ENCODE peak calls at places on chromosomes 2 and 18, in seven cellular contexts. E, V, Y, B, J, F and N are unnamed samples.
A peak's percentile ranks its signal among the peaks of the same experiment; 100 is the strongest.

GRCh38 chr2:205197468-205198129 is 484.7 kb upstream of the NRP2 start:
- DNase-seq in E (no peak), V (no peak), Y (no peak), B (no peak), J (no peak), F (no peak), N (no peak)

GRCh38 chr2:112765251-112765650 is 842 bp upstream of the CKAP2L start:
- DNase-seq in E (peak; percentile 37), V (no peak), Y (no peak), B (no peak), J (no peak), F (no peak), N (no peak)

GRCh38 chr2:253202-253638 is 10.6 kb downstream of the SH3YL1 start:
- DNase-seq in E (no peak), V (no peak), Y (no peak), B (no peak), J (no peak), F (no peak), N (no peak)

GRCh38 chr2:163453920-163454319 is 281.9 kb downstream of the FIGN start:
- DNase-seq in E (no peak), V (no peak), Y (no peak), B (no peak), J (no peak), F (no peak), N (no peak)

GRCh38 chr2:1854747-1855146 is 110.4 kb upstream of the PXDN start:
- DNase-seq in E (peak; percentile 9), V (no peak), Y (peak; percentile 9), B (peak; percentile 75), J (peak; percentile 90), F (peak; percentile 85), N (peak; percentile 77)

GRCh38 chr2:227143895-227144294 is 20.1 kb downstream of the COL4A4 start:
- DNase-seq in E (no peak), V (no peak), Y (no peak), B (no peak), J (no peak), F (no peak), N (no peak)

GRCh38 chr2:949894-950626 is 589 bp upstream of the SNTG2 start:
- DNase-seq in E (no peak), V (no peak), Y (no peak), B (no peak), J (peak; percentile 85), F (peak; percentile 9), N (no peak)

GRCh38 chr2:139228276-139228675 is 448.1 kb upstream of the NXPH2 start:
- DNase-seq in E (no peak), V (no peak), Y (no peak), B (no peak), J (no peak), F (no peak), N (no peak)

GRCh38 chr2:43224131-43224570 is 2.3 kb downstream of the ZFP36L2 start:
- DNase-seq in E (peak; percentile 54), V (peak; percentile 83), Y (peak; percentile 47), B (peak; percentile 70), J (peak; percentile 91), F (peak; percentile 78), N (peak; percentile 91)

GRCh38 chr2:150020221-150020620 is 432.6 kb upstream of the MMADHC start:
- DNase-seq in E (peak; percentile 26), V (no peak), Y (no peak), B (no peak), J (no peak), F (no peak), N (no peak)

GRCh38 chr18:48076461-48076860 is 146.0 kb upstream of the SMAD2 start:
- DNase-seq in E (no peak), V (no peak), Y (no peak), B (no peak), J (no peak), F (no peak), N (peak; percentile 12)

GRCh38 chr2:231928481-231928880 is 2.3 kb upstream of the NPPC start:
- DNase-seq in E (no peak), V (peak; percentile 10), Y (no peak), B (no peak), J (peak; percentile 73), F (no peak), N (peak; percentile 62)

GRCh38 chr2:72139871-72140620 is 7.6 kb downstream of the CYP26B1 start:
- DNase-seq in E (no peak), V (peak; percentile 40), Y (no peak), B (no peak), J (peak; percentile 22), F (no peak), N (peak; percentile 55)

GRCh38 chr2:138512672-138513071 is 11.1 kb downstream of the SPOPL start:
- DNase-seq in E (no peak), V (no peak), Y (no peak), B (no peak), J (no peak), F (no peak), N (no peak)

GRCh38 chr2:232335859-232336215 is 42.7 kb upstream of the ALPP start:
- DNase-seq in E (no peak), V (no peak), Y (no peak), B (no peak), J (peak; percentile 32), F (no peak), N (no peak)

GRCh38 chr2:119155633-119156032 is 2.9 kb downstream of the C1QL2 start:
- DNase-seq in E (no peak), V (no peak), Y (no peak), B (peak; percentile 48), J (peak; percentile 96), F (peak; percentile 87), N (no peak)

GRCh38 chr2:23241106-23241505 is 143.9 kb upstream of the KLHL29 start:
- DNase-seq in E (no peak), V (no peak), Y (no peak), B (no peak), J (no peak), F (no peak), N (no peak)

GRCh38 chr2:74542978-74543377 is 10.8 kb downstream of the LOXL3 start:
- DNase-seq in E (no peak), V (no peak), Y (no peak), B (no peak), J (no peak), F (no peak), N (no peak)

GRCh38 chr2:137437386-137437785 is 526.9 kb upstream of the HNMT start:
- DNase-seq in E (no peak), V (no peak), Y (no peak), B (no peak), J (no peak), F (no peak), N (no peak)

GRCh38 chr18:28512357-28512756 is 335.4 kb upstream of the CDH2 start:
- DNase-seq in E (no peak), V (no peak), Y (no peak), B (no peak), J (no peak), F (no peak), N (no peak)